ENCODE peak calls at places on chromosomes 7 and 10, in nine cellular contexts. M, S, E, K, Y, V, Q, N and Z are unnamed samples.

GRCh38 chr7:99499713-99500636 is at the start of gene ZNF394:
- DNase-seq in S (peak; percentile 76), E (peak; percentile 82), V (peak; percentile 97), Q (peak; percentile 75), Y (peak; percentile 92), N (peak; percentile 71), M (peak; percentile 96), K (peak; percentile 92), Z (peak; percentile 96)

GRCh38 chr10:118865998-118866778 is 111.4 kb upstream of the CACUL1 start:
- DNase-seq in N (no peak), M (no peak), Q (no peak), K (no peak), V (no peak), Y (no peak), S (no peak), E (no peak), Z (no peak)

GRCh38 chr7:102454423-102454822 is 10.2 kb downstream of the ALKBH4 start:
- DNase-seq in M (peak; percentile 71), V (peak; percentile 77), E (no peak), Y (no peak), K (no peak), S (no peak), N (no peak), Q (no peak), Z (no peak)

GRCh38 chr10:70551971-70552422 is 50.5 kb downstream of the PRF1 start:
- DNase-seq in Y (peak; percentile 79), S (no peak), V (no peak), K (no peak), N (peak; percentile 76), E (no peak), Q (no peak), M (no peak), Z (no peak)

GRCh38 chr7:34848670-34849069 is 188.6 kb downstream of the DPY19L1 start:
- DNase-seq in N (no peak), Q (no peak), E (no peak), V (no peak), S (no peak), K (no peak), Y (no peak), M (no peak), Z (no peak)

GRCh38 chr7:6237002-6237401 is 35.4 kb downstream of the CYTH3 start:
- DNase-seq in S (no peak), Q (no peak), N (no peak), M (no peak), K (no peak), E (no peak), V (no peak), Y (no peak), Z (no peak)

GRCh38 chr7:117809958-117810357 is 63.3 kb downstream of the CTTNBP2 start:
- DNase-seq in Q (no peak), E (no peak), N (no peak), S (no peak), V (no peak), K (no peak), Y (no peak), M (no peak), Z (no peak)

GRCh38 chr10:569961-570630 is 119.4 kb downstream of the DIP2C start:
- DNase-seq in M (no peak), K (no peak), E (no peak), Q (no peak), N (no peak), V (no peak), S (no peak), Y (no peak), Z (no peak)

GRCh38 chr7:35015346-35015859 is 21.9 kb downstream of the DPY19L1 start:
- DNase-seq in E (no peak), N (no peak), S (no peak), V (no peak), Q (no peak), Y (peak; percentile 26), K (no peak), M (no peak), Z (no peak)

GRCh38 chr10:89846786-89847185 is 145.4 kb downstream of the KIF20B start:
- DNase-seq in K (no peak), N (no peak), M (no peak), S (no peak), Q (no peak), V (no peak), Y (no peak), E (no peak), Z (no peak)

GRCh38 chr7:94252971-94253370 is 141.7 kb upstream of the COL1A2 start:
- DNase-seq in K (no peak), E (no peak), M (no peak), Y (no peak), S (peak; percentile 84), V (no peak), N (no peak), Q (no peak), Z (no peak)

GRCh38 chr10:122044713-122045112 is 55.8 kb downstream of the TACC2 start:
- DNase-seq in M (no peak), N (no peak), S (no peak), Y (peak; percentile 30), K (no peak), E (no peak), V (no peak), Q (no peak), Z (no peak)

GRCh38 chr7:26782501-26782900 is 81.9 kb downstream of the SKAP2 start:
- DNase-seq in Q (no peak), N (no peak), Y (no peak), E (no peak), S (no peak), M (no peak), K (no peak), V (no peak), Z (peak; percentile 15)

GRCh38 chr10:18649364-18649959 is 1.9 kb downstream of the NSUN6 start:
- DNase-seq in M (no peak), E (no peak), S (no peak), Y (no peak), K (no peak), N (no peak), V (no peak), Q (no peak), Z (peak; percentile 28)

GRCh38 chr10:52984169-52984568 is 211.6 kb upstream of the MBL2 start:
- DNase-seq in M (no peak), N (no peak), Y (no peak), E (no peak), V (no peak), K (no peak), S (no peak), Q (no peak), Z (no peak)

GRCh38 chr10:5447071-5447470 is 34.7 kb downstream of the NET1 start:
- DNase-seq in Y (no peak), M (no peak), Q (no peak), E (no peak), V (no peak), N (no peak), S (no peak), K (no peak), Z (no peak)

GRCh38 chr10:131979821-131980270 is 1.9 kb downstream of the BNIP3 start:
- DNase-seq in N (no peak), S (no peak), M (no peak), Y (peak; percentile 25), E (no peak), Q (no peak), K (no peak), V (no peak), Z (no peak)

GRCh38 chr10:90462761-90463160 is 395.1 kb downstream of the HTR7 start:
- DNase-seq in V (no peak), S (no peak), N (no peak), E (no peak), K (no peak), M (no peak), Q (no peak), Y (peak; percentile 48), Z (no peak)